ENCODE peak calls at places on chromosomes 6 and 20, in four cellular contexts. One of them, this sample, is unnamed.

GRCh38 chr20:14775778-14776177 is 438.4 kb upstream of the FLRT3 start:
- DNase-seq in cardiac muscle cell: peak; percentile 35
- DNase-seq in lower leg skin: no peak
- DNase-seq in lung: no peak
- DNase-seq in this sample: peak; percentile 73

GRCh38 chr20:15191082-15191723 is 853.8 kb upstream of the FLRT3 start:
- DNase-seq in cardiac muscle cell: no peak
- DNase-seq in lower leg skin: no peak
- DNase-seq in lung: no peak
- DNase-seq in this sample: no peak

GRCh38 chr6:146526192-146526591 is 17.4 kb upstream of the RAB32 start:
- DNase-seq in cardiac muscle cell: peak; percentile 40
- DNase-seq in lower leg skin: no peak
- DNase-seq in lung: no peak
- DNase-seq in this sample: no peak

GRCh38 chr6:5287205-5287965 is 26.1 kb downstream of the FARS2 start:
- DNase-seq in cardiac muscle cell: peak; percentile 70
- DNase-seq in lower leg skin: no peak
- DNase-seq in lung: no peak
- DNase-seq in this sample: no peak

GRCh38 chr6:72811971-72812421 is 190.1 kb downstream of the KCNQ5 start:
- DNase-seq in cardiac muscle cell: peak; percentile 34
- DNase-seq in lower leg skin: no peak
- DNase-seq in lung: no peak
- DNase-seq in this sample: no peak

GRCh38 chr20:50371878-50372769 is 138.1 kb upstream of the PTPN1 start:
- DNase-seq in cardiac muscle cell: no peak
- DNase-seq in lower leg skin: no peak
- DNase-seq in lung: no peak
- DNase-seq in this sample: no peak

GRCh38 chr6:156699017-156699421 is 78.2 kb upstream of the ARID1B start:
- DNase-seq in cardiac muscle cell: peak; percentile 61
- DNase-seq in lower leg skin: no peak
- DNase-seq in lung: no peak
- DNase-seq in this sample: no peak

GRCh38 chr6:10205892-10206291 is 209.0 kb downstream of the TFAP2A start:
- DNase-seq in cardiac muscle cell: no peak
- DNase-seq in lower leg skin: no peak
- DNase-seq in lung: no peak
- DNase-seq in this sample: no peak

GRCh38 chr6:17157617-17158016 is 55.8 kb downstream of the STMND1 start:
- DNase-seq in cardiac muscle cell: no peak
- DNase-seq in lower leg skin: no peak
- DNase-seq in lung: no peak
- DNase-seq in this sample: no peak

GRCh38 chr20:34956751-34957472 is 1.2 kb downstream of the MYH7B start:
- DNase-seq in cardiac muscle cell: no peak
- DNase-seq in lower leg skin: no peak
- DNase-seq in lung: no peak
- DNase-seq in this sample: no peak

GRCh38 chr20:52312131-52312729 is 120.7 kb upstream of the ZFP64 start:
- DNase-seq in cardiac muscle cell: peak; percentile 78
- DNase-seq in lower leg skin: no peak
- DNase-seq in lung: peak; percentile 33
- DNase-seq in this sample: peak; percentile 35

GRCh38 chr6:164897523-164898094 is 411.8 kb downstream of the C6orf118 start:
- DNase-seq in cardiac muscle cell: no peak
- DNase-seq in lower leg skin: no peak
- DNase-seq in lung: no peak
- DNase-seq in this sample: no peak

GRCh38 chr6:34656378-34657036 is 40.1 kb downstream of the ILRUN start:
- DNase-seq in cardiac muscle cell: peak; percentile 57
- DNase-seq in lower leg skin: no peak
- DNase-seq in lung: no peak
- DNase-seq in this sample: no peak

GRCh38 chr6:144007455-144007778 is 642 bp downstream of the PLAGL1 start:
- DNase-seq in cardiac muscle cell: no peak
- DNase-seq in lower leg skin: no peak
- DNase-seq in lung: no peak
- DNase-seq in this sample: no peak

GRCh38 chr6:26432622-26433021 is 7.7 kb upstream of the BTN3A3 start:
- DNase-seq in cardiac muscle cell: peak; percentile 39
- DNase-seq in lower leg skin: no peak
- DNase-seq in lung: no peak
- DNase-seq in this sample: no peak

GRCh38 chr6:44002591-44003344 is 124.5 kb downstream of the MRPL14 start:
- DNase-seq in cardiac muscle cell: peak; percentile 49
- DNase-seq in lower leg skin: no peak
- DNase-seq in lung: peak; percentile 51
- DNase-seq in this sample: peak; percentile 36

GRCh38 chr6:149037026-149037734 is 280.3 kb upstream of the TAB2 start:
- DNase-seq in cardiac muscle cell: peak; percentile 41
- DNase-seq in lower leg skin: no peak
- DNase-seq in lung: no peak
- DNase-seq in this sample: no peak

GRCh38 chr6:144410059-144410458 is 124.9 kb downstream of the UTRN start:
- DNase-seq in cardiac muscle cell: no peak
- DNase-seq in lower leg skin: no peak
- DNase-seq in lung: no peak
- DNase-seq in this sample: no peak

GRCh38 chr20:6051505-6051904 is 2.4 kb downstream of the LRRN4 start:
- DNase-seq in cardiac muscle cell: peak; percentile 65
- DNase-seq in lower leg skin: no peak
- DNase-seq in lung: no peak
- DNase-seq in this sample: no peak

GRCh38 chr6:88835210-88835609 is 128.2 kb downstream of the RNGTT start:
- DNase-seq in cardiac muscle cell: no peak
- DNase-seq in lower leg skin: no peak
- DNase-seq in lung: no peak
- DNase-seq in this sample: no peak

GRCh38 chr6:2447318-2447717 is 201.9 kb upstream of the GMDS start:
- DNase-seq in cardiac muscle cell: no peak
- DNase-seq in lower leg skin: no peak
- DNase-seq in lung: no peak
- DNase-seq in this sample: no peak

GRCh38 chr20:17946572-17947473 is 21.8 kb downstream of the SNX5 start:
- DNase-seq in cardiac muscle cell: no peak
- DNase-seq in lower leg skin: no peak
- DNase-seq in lung: no peak
- DNase-seq in this sample: no peak
- H3K4me3 ChIP-seq in cardiac muscle cell: no peak overlapping the region
- H3K4me3 ChIP-seq in lower leg skin: no peak overlapping the region
- H3K4me3 ChIP-seq in lung: no peak overlapping the region
- H3K4me3 ChIP-seq in this sample: no peak overlapping the region

GRCh38 chr6:158283304-158284005 is 28.8 kb upstream of the TULP4 start:
- DNase-seq in cardiac muscle cell: peak; percentile 71
- DNase-seq in lower leg skin: peak; percentile 78
- DNase-seq in lung: no peak
- DNase-seq in this sample: no peak
- H3K4me3 ChIP-seq in cardiac muscle cell: no peak overlapping the region
- H3K4me3 ChIP-seq in lower leg skin: no peak overlapping the region
- H3K4me3 ChIP-seq in lung: no peak overlapping the region
- H3K4me3 ChIP-seq in this sample: no peak overlapping the region

DNA sequence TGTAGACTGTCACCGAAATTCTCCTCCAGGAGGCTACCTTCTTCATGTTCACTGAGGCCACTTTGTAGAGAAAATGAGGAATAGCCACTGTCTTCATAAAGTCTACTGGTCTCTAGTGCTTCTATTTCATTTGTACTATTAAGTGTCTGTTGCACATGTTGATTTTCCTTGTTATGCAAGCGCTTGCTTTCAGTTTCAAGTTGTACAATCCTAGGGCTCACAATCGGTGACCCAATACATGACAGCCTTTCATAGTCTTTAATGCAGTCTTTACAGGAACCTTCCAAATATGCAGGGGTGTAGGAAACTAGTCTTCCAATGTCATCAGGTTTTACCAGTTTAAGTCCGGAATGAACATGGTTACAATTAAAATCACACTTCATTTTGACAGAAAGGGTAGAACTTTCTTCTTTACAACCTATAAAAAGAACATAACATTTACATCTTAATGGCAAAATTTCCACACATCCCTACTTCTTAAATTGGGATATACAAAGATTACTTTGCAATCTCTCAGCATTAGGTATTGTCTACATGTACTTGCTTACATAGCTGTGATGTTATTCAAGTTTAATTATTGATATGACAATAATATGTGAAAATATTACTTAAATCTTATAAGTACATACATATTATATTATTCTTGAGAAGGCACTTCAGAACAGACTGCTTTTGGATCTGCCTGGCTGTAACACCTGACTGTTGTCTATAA is 7.5 kb downstream of the FBXO5 start:
- DNase-seq in cardiac muscle cell: peak; percentile 38
- DNase-seq in lower leg skin: no peak
- DNase-seq in lung: no peak
- DNase-seq in this sample: no peak
- H3K4me3 ChIP-seq in cardiac muscle cell: no peak overlapping the region
- H3K4me3 ChIP-seq in lower leg skin: no peak overlapping the region
- H3K4me3 ChIP-seq in lung: no peak overlapping the region
- H3K4me3 ChIP-seq in this sample: no peak overlapping the region

GRCh38 chr6:29725981-29726380 is 2.7 kb downstream of the HLA-F start:
- DNase-seq in cardiac muscle cell: no peak
- DNase-seq in lower leg skin: peak; percentile 46
- DNase-seq in lung: no peak
- DNase-seq in this sample: no peak

GRCh38 chr6:29723666-29724588 is 693 bp downstream of the HLA-F start:
- DNase-seq in cardiac muscle cell: peak; percentile 17
- DNase-seq in lower leg skin: peak; percentile 92
- DNase-seq in lung: peak; percentile 50
- DNase-seq in this sample: no peak

GRCh38 chr6:29726795-29727194 is 3.6 kb downstream of the HLA-F start:
- DNase-seq in cardiac muscle cell: no peak
- DNase-seq in lower leg skin: peak; percentile 53
- DNase-seq in lung: no peak
- DNase-seq in this sample: no peak

GRCh38 chr6:29722773-29723665 is at the start of gene HLA-F:
- DNase-seq in cardiac muscle cell: peak; percentile 83
- DNase-seq in lower leg skin: peak; percentile 98
- DNase-seq in lung: peak; percentile 91
- DNase-seq in this sample: peak; percentile 84

DNA sequence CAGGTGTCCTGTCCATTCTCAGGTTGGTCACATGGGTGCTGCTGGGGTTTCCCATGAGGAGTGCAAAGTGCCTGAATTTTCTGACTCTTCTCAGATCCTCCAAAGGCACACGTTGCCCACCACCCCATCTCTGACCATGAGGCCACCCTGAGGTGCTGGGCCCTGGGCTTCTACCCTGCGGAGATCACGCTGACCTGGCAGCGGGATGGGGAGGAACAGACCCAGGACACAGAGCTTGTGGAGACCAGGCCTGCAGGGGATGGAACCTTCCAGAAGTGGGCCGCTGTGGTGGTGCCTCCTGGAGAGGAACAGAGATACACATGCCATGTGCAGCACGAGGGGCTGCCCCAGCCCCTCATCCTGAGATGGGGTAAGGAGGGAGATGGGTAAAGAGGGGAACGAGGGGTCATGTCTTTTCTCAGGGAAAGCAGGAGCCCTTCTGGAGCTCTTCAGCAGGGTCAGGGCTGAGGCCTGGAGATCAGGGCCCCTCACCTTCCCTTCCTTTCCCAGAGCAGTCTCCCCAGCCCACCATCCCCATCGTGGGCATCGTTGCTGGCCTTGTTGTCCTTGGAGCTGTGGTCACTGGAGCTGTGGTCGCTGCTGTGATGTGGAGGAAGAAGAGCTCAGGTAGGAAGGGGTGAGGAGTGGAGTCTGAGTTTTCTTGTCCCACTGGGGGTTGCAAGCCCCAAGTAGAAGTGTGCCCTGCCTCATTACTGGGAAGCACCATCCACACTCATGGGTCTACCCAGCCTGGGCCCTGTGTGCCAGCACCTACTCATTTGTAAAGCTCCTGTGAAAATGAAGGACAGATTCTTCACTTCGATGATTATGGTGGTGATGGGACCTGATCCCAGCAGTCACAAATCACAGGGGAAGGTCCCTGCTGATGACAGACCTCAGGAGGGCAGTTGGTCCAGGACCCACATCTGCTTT is 2.0 kb downstream of the HLA-F start:
- DNase-seq in cardiac muscle cell: no peak
- DNase-seq in lower leg skin: peak; percentile 77
- DNase-seq in lung: no peak
- DNase-seq in this sample: no peak
- H3K4me3 ChIP-seq in cardiac muscle cell: no peak overlapping the region
- H3K4me3 ChIP-seq in lower leg skin: no peak overlapping the region
- H3K4me3 ChIP-seq in lung: peak overlapping the region; percentile 88
- H3K4me3 ChIP-seq in this sample: no peak overlapping the region

DNA sequence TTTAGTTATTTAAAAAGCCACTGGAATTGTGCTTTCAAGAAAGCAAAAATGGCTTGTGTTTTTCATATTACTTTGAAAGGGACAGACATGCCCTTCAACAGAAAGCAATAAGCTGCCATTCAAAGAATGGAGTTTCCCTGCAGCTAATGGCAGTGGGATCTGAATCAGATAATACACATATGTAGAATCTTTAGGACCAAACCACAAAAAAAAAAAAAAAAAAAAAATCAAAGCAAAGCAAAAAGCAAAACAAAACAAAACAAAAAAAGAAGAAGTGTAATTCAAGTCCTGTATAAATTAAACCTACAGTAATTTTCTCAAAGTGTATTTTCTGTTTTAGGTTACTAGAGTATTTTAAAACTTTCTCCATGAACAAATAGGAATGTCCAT is 63.6 kb upstream of the ZNF217 start:
- DNase-seq in cardiac muscle cell: no peak
- DNase-seq in lower leg skin: no peak
- DNase-seq in lung: no peak
- DNase-seq in this sample: no peak
- H3K4me3 ChIP-seq in cardiac muscle cell: no peak overlapping the region
- H3K4me3 ChIP-seq in lower leg skin: no peak overlapping the region
- H3K4me3 ChIP-seq in lung: no peak overlapping the region
- H3K4me3 ChIP-seq in this sample: no peak overlapping the region

DNA sequence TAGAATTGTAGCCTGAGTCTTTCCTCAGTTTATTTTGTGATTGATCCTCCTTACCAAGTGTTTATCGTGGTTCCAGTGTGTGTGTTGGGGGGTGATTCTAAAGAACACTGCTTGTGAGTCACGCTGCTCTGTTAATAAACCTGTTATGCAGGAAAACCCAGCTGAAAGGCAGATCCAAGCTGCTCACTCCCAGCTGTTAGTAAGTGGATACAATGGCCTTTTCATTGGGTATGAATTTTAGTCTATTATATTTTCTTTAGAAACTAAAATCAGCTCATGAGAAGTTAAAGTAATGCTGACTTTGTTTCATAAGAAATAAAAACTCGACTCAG is 12.2 kb upstream of the DSTN start:
- DNase-seq in cardiac muscle cell: peak; percentile 72
- DNase-seq in lower leg skin: no peak
- DNase-seq in lung: peak; percentile 47
- DNase-seq in this sample: no peak
- H3K4me3 ChIP-seq in cardiac muscle cell: no peak overlapping the region
- H3K4me3 ChIP-seq in lower leg skin: no peak overlapping the region
- H3K4me3 ChIP-seq in lung: no peak overlapping the region
- H3K4me3 ChIP-seq in this sample: no peak overlapping the region

This sample was measured in dorsolateral prefrontal cortex.